ENCODE peak calls at places on chromosome 3, in six cellular contexts. I is HFF-Myc, B is mucosa of descending colon, A is DMS153, Q is AG09319, S is transverse colon. T is an unnamed sample.

GRCh38 chr3:58260733-58261132 is 23.1 kb downstream of the ABHD6 start:
- DNase-seq in I (no peak), B (no peak), A (no peak), Q (no peak), S (no peak), T (no peak)

GRCh38 chr3:4797201-4797600 is 182.0 kb upstream of the BHLHE40 start:
- DNase-seq in I (no peak), B (no peak), A (no peak), Q (no peak), S (no peak), T (no peak)

GRCh38 chr3:134941820-134942219 is 146.8 kb downstream of the EPHB1 start:
- DNase-seq in I (no peak), B (no peak), A (no peak), Q (no peak), S (no peak), T (no peak)

GRCh38 chr3:157066335-157067071 is 93.4 kb downstream of the CCNL1 start:
- DNase-seq in I (no peak), B (no peak), A (no peak), Q (no peak), S (no peak), T (no peak)

GRCh38 chr3:101038393-101038792 is 45.2 kb upstream of the ABI3BP start:
- DNase-seq in I (no peak), B (no peak), A (no peak), Q (no peak), S (no peak), T (no peak)

GRCh38 chr3:190359813-190360212 is 28.1 kb upstream of the CLDN16 start:
- DNase-seq in I (no peak), B (no peak), A (no peak), Q (no peak), S (no peak), T (no peak)

GRCh38 chr3:48798998-48799397 is 48.7 kb downstream of the PRKAR2A start:
- DNase-seq in I (no peak), B (peak; percentile 43), A (no peak), Q (no peak), S (peak; percentile 63), T (peak; percentile 2)

GRCh38 chr3:169026543-169027181 is 636.9 kb downstream of the MECOM start:
- DNase-seq in I (peak; percentile 91), B (no peak), A (no peak), Q (peak; percentile 89), S (no peak), T (no peak)

GRCh38 chr3:150765949-150766720 is 3.2 kb upstream of the SIAH2 start:
- DNase-seq in I (peak; percentile 21), B (no peak), A (no peak), Q (no peak), S (no peak), T (no peak)

GRCh38 chr3:124467980-124468902 is 262.0 kb upstream of the UMPS start:
- DNase-seq in I (no peak), B (peak; percentile 72), A (peak; percentile 20), Q (no peak), S (peak; percentile 41), T (peak; percentile 67)

GRCh38 chr3:14587733-14588360 is 47.7 kb upstream of the GRIP2 start:
- DNase-seq in I (peak; percentile 45), B (no peak), A (no peak), Q (no peak), S (no peak), T (no peak)

GRCh38 chr3:187360523-187361060 is 7.6 kb upstream of the RTP4 start:
- DNase-seq in I (no peak), B (no peak), A (no peak), Q (no peak), S (no peak), T (no peak)

GRCh38 chr3:7847021-7847420 is 654.6 kb upstream of the LMCD1 start:
- DNase-seq in I (no peak), B (no peak), A (no peak), Q (no peak), S (no peak), T (no peak)

GRCh38 chr3:188230962-188231361 is 77.0 kb downstream of the LPP start:
- DNase-seq in I (no peak), B (no peak), A (no peak), Q (no peak), S (no peak), T (no peak)

GRCh38 chr3:42519568-42519962 is 17.1 kb downstream of the VIPR1 start:
- DNase-seq in I (no peak), B (no peak), A (no peak), Q (no peak), S (no peak), T (no peak)

GRCh38 chr3:182252802-182253201 is 540.5 kb upstream of the ATP11B start:
- DNase-seq in I (no peak), B (no peak), A (no peak), Q (no peak), S (no peak), T (no peak)

GRCh38 chr3:56629451-56629850 is 53.6 kb downstream of the TASOR start:
- DNase-seq in I (no peak), B (no peak), A (no peak), Q (no peak), S (no peak), T (no peak)

GRCh38 chr3:38627956-38628355 is 21.5 kb downstream of the SCN5A start:
- DNase-seq in I (no peak), B (no peak), A (no peak), Q (no peak), S (no peak), T (no peak)

GRCh38 chr3:45167011-45167911 is 21.1 kb upstream of the CDCP1 start:
- DNase-seq in I (peak; percentile 90), B (peak; percentile 90), A (peak; percentile 67), Q (peak; percentile 70), S (peak; percentile 92), T (peak; percentile 63)

T was measured in NCI-H2081 treated with DMSO at 0.1 percent for 48 hours.